ENCODE peak calls at places on chromosomes 1 and 21, in five cellular contexts. P is T-helper 2 cell, W is hypothalamus, E is occipital lobe, L is C1 segment of cervical spinal cord. I is an unnamed sample.

GRCh38 chr1:22567176-22567575 is 3.9 kb downstream of the EPHA8 start:
- DNase-seq in P (no peak), W (no peak), E (no peak), L (no peak), I (no peak)

GRCh38 chr1:203291201-203292096 is 13.9 kb upstream of the BTG2 start:
- DNase-seq in P (no peak), W (no peak), E (no peak), L (peak), I (peak)

GRCh38 chr1:220826729-220827128 is 40.0 kb downstream of the MTARC1 start:
- DNase-seq in P (no peak), W (no peak), E (no peak), L (no peak), I (no peak)

GRCh38 chr1:26693557-26694184 is 2.1 kb upstream of the ARID1A start:
- DNase-seq in P (no peak), W (no peak), E (no peak), L (no peak), I (no peak)

GRCh38 chr1:226436855-226437491 is 29.1 kb upstream of the PARP1 start:
- DNase-seq in P (no peak), W (no peak), E (no peak), L (peak), I (no peak)

GRCh38 chr1:202697038-202697437 is 13.2 kb downstream of the SYT2 start:
- DNase-seq in P (no peak), W (no peak), E (no peak), L (peak), I (no peak)

GRCh38 chr1:58325797-58326196 is 220.7 kb downstream of the OMA1 start:
- DNase-seq in P (no peak), W (no peak), E (no peak), L (no peak), I (no peak)

GRCh38 chr1:96557336-96557735 is 164.2 kb upstream of the PTBP2 start:
- DNase-seq in P (no peak), W (no peak), E (no peak), L (no peak), I (no peak)

GRCh38 chr1:167605576-167605975 is 24.5 kb upstream of the RCSD1 start:
- DNase-seq in P (no peak), W (no peak), E (no peak), L (no peak), I (no peak)

GRCh38 chr1:58735591-58735990 is 35.7 kb upstream of the MYSM1 start:
- DNase-seq in P (no peak), W (no peak), E (no peak), L (no peak), I (no peak)

GRCh38 chr1:169387383-169387782 is 19.4 kb downstream of the BLZF1 start:
- DNase-seq in P (no peak), W (no peak), E (no peak), L (no peak), I (no peak)

GRCh38 chr1:107244734-107245495 is 104.1 kb downstream of the NTNG1 start:
- DNase-seq in P (no peak), W (no peak), E (no peak), L (no peak), I (no peak)

GRCh38 chr1:228860911-228861829 is 125.9 kb downstream of the RHOU start:
- DNase-seq in P (no peak), W (no peak), E (no peak), L (no peak), I (no peak)

GRCh38 chr1:108704501-108704900 is 8.2 kb upstream of the FNDC7 start:
- DNase-seq in P (no peak), W (no peak), E (no peak), L (no peak), I (no peak)

GRCh38 chr1:157198619-157199420 is 60.6 kb upstream of the ETV3 start:
- DNase-seq in P (no peak), W (no peak), E (no peak), L (no peak), I (no peak)

GRCh38 chr1:175176246-175176645 is 16.3 kb downstream of the KIAA0040 start:
- DNase-seq in P (no peak), W (no peak), E (no peak), L (no peak), I (no peak)

GRCh38 chr1:46202975-46203737 is at the start of gene LURAP1:
- DNase-seq in P (no peak), W (peak), E (peak), L (peak), I (peak)

GRCh38 chr1:56284933-56285332 is 294.4 kb downstream of the PLPP3 start:
- DNase-seq in P (no peak), W (no peak), E (no peak), L (no peak), I (no peak)

GRCh38 chr21:32181415-32181814 is 97.4 kb downstream of the MIS18A start:
- DNase-seq in P (no peak), W (no peak), E (no peak), L (no peak), I (no peak)

GRCh38 chr1:59183918-59184317 is 113.0 kb upstream of the FGGY start:
- DNase-seq in P (no peak), W (no peak), E (no peak), L (no peak), I (no peak)

GRCh38 chr1:32953495-32953894 is 11.1 kb downstream of the RNF19B start:
- DNase-seq in P (no peak), W (no peak), E (no peak), L (no peak), I (no peak)

GRCh38 chr1:61607448-61607847 is 117.5 kb downstream of the TM2D1 start:
- DNase-seq in P (no peak), W (no peak), E (no peak), L (no peak), I (no peak)

GRCh38 chr21:28089599-28090421 is 902.9 kb downstream of the LTN1 start:
- DNase-seq in P (no peak), W (no peak), E (no peak), L (no peak), I (no peak)

GRCh38 chr1:184056921-184057496 is 5.5 kb downstream of the TSEN15 start:
- DNase-seq in P (no peak), W (no peak), E (no peak), L (no peak), I (no peak)

GRCh38 chr1:230365723-230366307 is 60.3 kb downstream of the PGBD5 start:
- DNase-seq in P (no peak), W (no peak), E (no peak), L (no peak), I (peak)